ENCODE peak calls at places on chromosomes 12 and 14, in seven cellular contexts. G, C, V, A, U, W and P are unnamed samples.

GRCh38 chr12:95634622-95635621 is 83.6 kb upstream of the USP44 start:
- DNase-seq in G (no peak), C (no peak), V (peak; percentile 70), A (peak; percentile 94), U (no peak), W (no peak), P (no peak)

GRCh38 chr14:93997082-93997481 is at the start of gene CCDC197:
- DNase-seq in G (no peak), C (no peak), V (no peak), A (peak; percentile 28), U (no peak), W (no peak), P (no peak)

GRCh38 chr12:75162845-75163244 is 46.8 kb downstream of the KCNC2 start:
- DNase-seq in G (no peak), C (no peak), V (no peak), A (no peak), U (no peak), W (no peak), P (no peak)

GRCh38 chr14:67464377-67464776 is 24.1 kb downstream of the TMEM229B start:
- DNase-seq in G (no peak), C (no peak), V (no peak), A (no peak), U (no peak), W (no peak), P (no peak)

GRCh38 chr14:35113308-35113950 is 8.4 kb downstream of the PPP2R3C start:
- DNase-seq in G (no peak), C (no peak), V (no peak), A (no peak), U (no peak), W (no peak), P (no peak)

GRCh38 chr12:95182868-95183415 is 34.3 kb downstream of the FGD6 start:
- DNase-seq in G (no peak), C (no peak), V (no peak), A (peak; percentile 73), U (no peak), W (no peak), P (no peak)

GRCh38 chr12:34397591-34398365 is 375.5 kb downstream of the ALG10 start:
- DNase-seq in G (no peak), C (peak; percentile 51), V (no peak), A (no peak), U (no peak), W (no peak), P (peak; percentile 3)

GRCh38 chr14:22570132-22570949 is 18.7 kb downstream of the DAD1 start:
- DNase-seq in G (peak; percentile 92), C (peak; percentile 90), V (peak; percentile 76), A (peak; percentile 82), U (peak; percentile 98), W (peak; percentile 78), P (peak; percentile 80)

GRCh38 chr12:63397807-63398206 is 246.8 kb upstream of the AVPR1A start:
- DNase-seq in G (no peak), C (no peak), V (no peak), A (no peak), U (no peak), W (no peak), P (no peak)

GRCh38 chr12:92030618-92031017 is 115.0 kb downstream of the BTG1 start:
- DNase-seq in G (no peak), C (no peak), V (peak; percentile 45), A (peak; percentile 24), U (peak; percentile 82), W (no peak), P (peak; percentile 84)

GRCh38 chr14:67418368-67419174 is 6.6 kb upstream of the PLEK2 start:
- DNase-seq in G (no peak), C (no peak), V (no peak), A (peak; percentile 39), U (no peak), W (no peak), P (no peak)

DNA sequence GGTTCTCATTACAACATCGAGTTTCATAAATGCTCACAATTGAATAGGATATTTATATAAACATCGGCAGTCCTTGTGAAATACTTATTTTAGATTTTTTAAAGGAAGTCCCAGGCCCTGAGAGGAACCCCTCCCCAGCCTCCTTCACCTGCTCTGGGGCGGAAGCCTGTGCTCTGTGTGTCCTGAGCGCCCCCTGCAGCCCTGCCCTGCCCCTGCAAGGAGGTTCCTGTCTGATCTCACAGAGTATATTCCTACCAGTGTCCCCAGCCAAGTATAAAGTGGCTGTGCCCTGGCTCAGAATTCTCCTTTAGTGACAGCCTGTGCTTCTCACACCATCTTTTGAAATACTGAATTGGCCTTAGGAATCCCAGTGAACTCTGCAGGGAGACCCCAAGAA is 659.5 kb downstream of the TMEM121 start:
- DNase-seq in G (no peak), C (no peak), V (no peak), A (no peak), U (peak; percentile 87), W (no peak), P (no peak)
- TF ChIP-seq CTCF in G (no peak), C (no peak), V (no peak), A (no peak), U (peak; percentile 74), W (no peak), P (no peak)

GRCh38 chr14:99600232-99600888 is 3.6 kb downstream of the CCDC85C start:
- DNase-seq in G (no peak), C (no peak), V (no peak), A (no peak), U (no peak), W (no peak), P (no peak)

GRCh38 chr14:99596772-99597171 is 7.2 kb downstream of the CCDC85C start:
- DNase-seq in G (no peak), C (no peak), V (no peak), A (no peak), U (no peak), W (no peak), P (no peak)

GRCh38 chr14:99597911-99598600 is 6.0 kb downstream of the CCDC85C start:
- DNase-seq in G (no peak), C (no peak), V (no peak), A (no peak), U (no peak), W (no peak), P (no peak)

GRCh38 chr14:99599440-99599839 is 4.6 kb downstream of the CCDC85C start:
- DNase-seq in G (no peak), C (no peak), V (no peak), A (no peak), U (no peak), W (no peak), P (no peak)

DNA sequence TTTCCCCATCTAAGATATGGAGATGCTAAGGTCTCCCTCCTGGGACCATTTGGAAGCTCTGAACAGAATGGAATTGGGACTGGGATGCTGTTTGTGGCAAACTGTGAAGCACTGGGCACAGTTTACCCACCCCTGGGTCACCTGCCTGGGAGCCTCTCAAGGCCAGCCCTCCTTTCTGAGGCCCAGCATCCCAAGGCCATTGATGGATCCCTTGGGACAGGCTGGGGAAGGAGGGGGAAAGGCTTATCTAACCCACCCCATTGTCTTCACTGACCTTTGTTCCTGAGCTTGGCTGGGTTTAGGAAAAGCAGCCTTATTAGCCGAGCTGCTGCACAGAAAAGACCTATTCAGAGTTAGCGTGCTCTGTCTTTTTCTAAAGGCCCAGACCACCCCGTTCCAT is 5.2 kb downstream of the CCDC85C start:
- DNase-seq in G (peak; percentile 87), C (no peak), V (no peak), A (no peak), U (no peak), W (no peak), P (no peak)
- H3K4me1 ChIP-seq in G (peaks cover 41% of the 10 kb centered on the region), C (peaks cover 4% of the 10 kb centered on the region), V (peaks cover 14% of the 10 kb centered on the region), A (peaks cover 12% of the 10 kb centered on the region), U (peaks cover 16% of the 10 kb centered on the region), W (peaks cover 4% of the 10 kb centered on the region), P (peaks cover 31% of the 10 kb centered on the region)

GRCh38 chr14:58130121-58130782 is 21.8 kb downstream of the ARMH4 start:
- DNase-seq in G (no peak), C (no peak), V (no peak), A (no peak), U (no peak), W (no peak), P (no peak)

GRCh38 chr14:58133739-58134138 is 18.3 kb downstream of the ARMH4 start:
- DNase-seq in G (no peak), C (no peak), V (no peak), A (peak; percentile 85), U (no peak), W (no peak), P (no peak)

GRCh38 chr14:58128416-58128815 is 23.6 kb downstream of the ARMH4 start:
- DNase-seq in G (no peak), C (no peak), V (no peak), A (no peak), U (no peak), W (no peak), P (no peak)

GRCh38 chr14:58131386-58131785 is 20.6 kb downstream of the ARMH4 start:
- DNase-seq in G (no peak), C (no peak), V (no peak), A (peak; percentile 67), U (no peak), W (no peak), P (no peak)

GRCh38 chr14:58129208-58129607 is 22.8 kb downstream of the ARMH4 start:
- DNase-seq in G (no peak), C (no peak), V (no peak), A (no peak), U (no peak), W (no peak), P (no peak)
- H3K27ac ChIP-seq in G (no peak overlapping the region), C (no peak overlapping the region), V (no peak overlapping the region), A (no peak overlapping the region), U (no peak overlapping the region), W (no peak overlapping the region), P (no peak overlapping the region)

GRCh38 chr12:106819991-106820390 is 45.5 kb downstream of the RIC8B start:
- DNase-seq in G (no peak), C (no peak), V (no peak), A (no peak), U (no peak), W (no peak), P (no peak)

GRCh38 chr12:106815741-106816140 is 41.3 kb downstream of the RIC8B start:
- DNase-seq in G (no peak), C (no peak), V (no peak), A (peak; percentile 3), U (no peak), W (no peak), P (no peak)

DNA sequence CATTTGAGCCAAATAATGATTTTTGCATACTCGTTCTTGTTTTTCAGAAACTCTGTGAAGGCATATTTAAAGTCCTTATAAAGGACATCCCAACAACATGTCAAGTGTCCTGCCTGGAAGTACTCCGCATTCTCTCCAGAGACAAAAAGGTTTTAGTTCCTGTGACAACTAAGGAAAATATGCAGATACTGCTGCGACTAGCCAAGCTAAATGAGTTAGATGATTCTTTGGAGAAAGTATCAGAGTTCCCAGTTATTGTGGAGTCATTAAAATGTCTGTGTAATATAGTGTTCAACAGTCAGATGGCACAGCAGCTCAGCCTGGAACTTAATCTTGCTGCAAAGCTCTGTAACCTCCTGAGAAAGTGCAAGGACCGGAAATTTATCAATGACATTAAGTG is 40.2 kb downstream of the RIC8B start:
- DNase-seq in G (no peak), C (no peak), V (no peak), A (no peak), U (no peak), W (no peak), P (no peak)
- TF ChIP-seq CTCF in G (no peak), C (no peak), V (no peak), A (no peak), U (no peak), W (no peak), P (no peak)

DNA sequence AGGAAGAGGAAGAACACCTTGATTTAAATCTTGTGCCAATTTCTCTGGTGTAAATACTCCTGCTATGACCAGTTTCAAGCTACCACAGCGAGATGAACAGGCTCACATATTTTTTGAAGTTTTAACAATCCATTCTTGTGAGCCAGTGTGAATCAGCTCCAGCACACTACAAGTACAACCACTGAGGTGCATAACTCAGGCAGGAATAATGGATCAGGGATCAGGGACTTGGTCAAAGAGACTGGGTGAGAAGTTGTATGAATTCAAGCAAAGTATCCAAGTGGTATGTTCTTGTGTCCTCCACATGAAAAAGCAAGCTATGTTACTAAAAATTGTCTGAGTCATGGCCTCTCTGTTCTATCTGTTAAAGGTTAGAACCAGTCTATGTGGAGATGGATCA is 35.2 kb upstream of the KITLG start:
- DNase-seq in G (no peak), C (no peak), V (no peak), A (peak; percentile 50), U (no peak), W (no peak), P (no peak)
- H3K4me1 ChIP-seq in G (no peaks in the 10 kb centered on the region), C (no peaks in the 10 kb centered on the region), V (no peaks in the 10 kb centered on the region), A (no peaks in the 10 kb centered on the region), U (no peaks in the 10 kb centered on the region), W (no peaks in the 10 kb centered on the region), P (no peaks in the 10 kb centered on the region)